ENCODE peak calls at places on chromosomes 6 and 20, in four cellular contexts. One of them, this sample, is unnamed.

GRCh38 chr6:77502966-77503365 is 39.7 kb upstream of the HTR1B start:
- DNase-seq in transverse colon: no peak
- DNase-seq in tibial nerve: no peak
- DNase-seq in thoracic aorta: no peak
- DNase-seq in this sample: no peak

GRCh38 chr6:47106721-47107197 is 64.6 kb upstream of the ADGRF1 start:
- DNase-seq in transverse colon: no peak
- DNase-seq in tibial nerve: no peak
- DNase-seq in thoracic aorta: no peak
- DNase-seq in this sample: no peak

GRCh38 chr6:15090145-15090579 is 155.7 kb upstream of the JARID2 start:
- DNase-seq in transverse colon: no peak
- DNase-seq in tibial nerve: no peak
- DNase-seq in thoracic aorta: no peak
- DNase-seq in this sample: no peak

GRCh38 chr6:154901856-154902552 is 93.1 kb upstream of the TIAM2 start:
- DNase-seq in transverse colon: no peak
- DNase-seq in tibial nerve: no peak
- DNase-seq in thoracic aorta: no peak
- DNase-seq in this sample: no peak

GRCh38 chr6:33693186-33694158 is 18.0 kb downstream of the UQCC2 start:
- DNase-seq in transverse colon: no peak
- DNase-seq in tibial nerve: no peak
- DNase-seq in thoracic aorta: no peak
- DNase-seq in this sample: no peak

GRCh38 chr20:15555913-15556312 is 1017.3 kb downstream of the KIF16B start:
- DNase-seq in transverse colon: no peak
- DNase-seq in tibial nerve: no peak
- DNase-seq in thoracic aorta: no peak
- DNase-seq in this sample: no peak

GRCh38 chr6:111943723-111944122 is 70.5 kb upstream of the FYN start:
- DNase-seq in transverse colon: no peak
- DNase-seq in tibial nerve: no peak
- DNase-seq in thoracic aorta: no peak
- DNase-seq in this sample: no peak

GRCh38 chr6:74334722-74335121 is 638.7 kb downstream of the CD109 start:
- DNase-seq in transverse colon: no peak
- DNase-seq in tibial nerve: no peak
- DNase-seq in thoracic aorta: no peak
- DNase-seq in this sample: no peak

GRCh38 chr20:50683570-50683969 is 7.8 kb downstream of the RIPOR3 start:
- DNase-seq in transverse colon: no peak
- DNase-seq in tibial nerve: no peak
- DNase-seq in thoracic aorta: no peak
- DNase-seq in this sample: no peak

GRCh38 chr6:14082771-14083170 is 34.8 kb upstream of the CD83 start:
- DNase-seq in transverse colon: no peak
- DNase-seq in tibial nerve: no peak
- DNase-seq in thoracic aorta: no peak
- DNase-seq in this sample: no peak

GRCh38 chr6:156780117-156780641 is 3.0 kb downstream of the ARID1B start:
- DNase-seq in transverse colon: peak
- DNase-seq in tibial nerve: peak
- DNase-seq in thoracic aorta: no peak
- DNase-seq in this sample: no peak

GRCh38 chr6:127460465-127460864 is 1.3 kb upstream of the KIAA0408 start:
- DNase-seq in transverse colon: no peak
- DNase-seq in tibial nerve: no peak
- DNase-seq in thoracic aorta: no peak
- DNase-seq in this sample: no peak

GRCh38 chr6:145508107-145508506 is 227.2 kb downstream of the EPM2A start:
- DNase-seq in transverse colon: no peak
- DNase-seq in tibial nerve: no peak
- DNase-seq in thoracic aorta: no peak
- DNase-seq in this sample: no peak

GRCh38 chr20:34976286-34976685 is 20.6 kb downstream of the MYH7B start:
- DNase-seq in transverse colon: no peak
- DNase-seq in tibial nerve: no peak
- DNase-seq in thoracic aorta: no peak
- DNase-seq in this sample: no peak

GRCh38 chr6:44265843-44266233 is 487 bp upstream of the NFKBIE start:
- DNase-seq in transverse colon: no peak
- DNase-seq in tibial nerve: no peak
- DNase-seq in thoracic aorta: no peak
- DNase-seq in this sample: no peak

GRCh38 chr6:44674226-44675155 is 287.0 kb downstream of the CDC5L start:
- DNase-seq in transverse colon: no peak
- DNase-seq in tibial nerve: no peak
- DNase-seq in thoracic aorta: no peak
- DNase-seq in this sample: no peak

GRCh38 chr6:158938811-158939254 is 61.2 kb downstream of the RSPH3 start:
- DNase-seq in transverse colon: peak
- DNase-seq in tibial nerve: no peak
- DNase-seq in thoracic aorta: no peak
- DNase-seq in this sample: no peak

GRCh38 chr20:11672959-11673358 is 244.7 kb upstream of the BTBD3 start:
- DNase-seq in transverse colon: no peak
- DNase-seq in tibial nerve: no peak
- DNase-seq in thoracic aorta: no peak
- DNase-seq in this sample: no peak

GRCh38 chr6:132812255-132812732 is 2.1 kb upstream of the RPS12 start:
- DNase-seq in transverse colon: no peak
- DNase-seq in tibial nerve: no peak
- DNase-seq in thoracic aorta: no peak
- DNase-seq in this sample: no peak

GRCh38 chr6:132812756-132813172 is 1.6 kb upstream of the RPS12 start:
- DNase-seq in transverse colon: no peak
- DNase-seq in tibial nerve: no peak
- DNase-seq in thoracic aorta: no peak
- DNase-seq in this sample: no peak

GRCh38 chr6:132813173-132813856 is 1.1 kb upstream of the RPS12 start:
- DNase-seq in transverse colon: peak
- DNase-seq in tibial nerve: peak
- DNase-seq in thoracic aorta: no peak
- DNase-seq in this sample: no peak

GRCh38 chr6:132816665-132817064 is 2.3 kb downstream of the RPS12 start:
- DNase-seq in transverse colon: no peak
- DNase-seq in tibial nerve: no peak
- DNase-seq in thoracic aorta: no peak
- DNase-seq in this sample: no peak

DNA sequence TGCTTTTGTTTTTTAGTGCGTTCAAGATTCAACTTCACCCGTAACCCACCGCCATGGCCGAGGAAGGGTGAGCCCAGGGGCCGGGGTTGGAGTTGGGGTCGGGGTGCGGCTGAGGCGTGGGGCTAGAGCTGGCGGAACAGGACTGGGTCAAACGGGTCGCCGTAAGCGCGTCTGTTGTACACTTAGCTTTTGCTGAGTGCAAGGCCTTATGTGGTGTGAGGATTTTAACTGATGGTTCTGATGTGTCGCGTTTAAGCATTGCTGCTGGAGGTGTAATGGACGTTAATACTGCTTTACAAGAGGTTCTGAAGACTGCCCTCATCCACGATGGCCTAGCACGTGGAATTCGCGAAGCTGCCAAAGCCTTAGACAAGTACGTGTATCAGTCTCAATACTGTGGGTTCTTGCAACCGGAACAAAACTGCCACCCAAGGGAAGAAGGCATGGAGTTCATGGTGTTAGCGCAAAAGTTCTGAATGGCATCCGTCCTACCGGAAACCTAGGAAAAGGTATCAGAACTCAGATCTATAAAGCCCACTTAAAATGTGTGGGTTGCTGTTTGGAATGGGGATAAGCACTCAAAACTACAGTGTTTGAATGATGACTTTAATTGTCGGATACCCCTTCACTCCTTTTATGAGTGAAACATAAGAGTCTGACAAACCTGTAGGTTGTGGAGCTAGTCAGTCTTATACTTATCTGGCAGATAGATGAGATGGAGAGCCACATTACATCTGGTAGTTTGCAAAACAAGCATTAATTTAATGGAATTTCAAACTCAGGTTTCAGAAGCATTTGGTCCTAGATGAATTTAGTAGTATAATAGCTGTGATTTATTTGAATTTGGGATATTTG is 574 bp downstream of the RPS12 start:
- DNase-seq in transverse colon: peak
- DNase-seq in tibial nerve: no peak
- DNase-seq in thoracic aorta: no peak
- DNase-seq in this sample: peak
- H3K27ac ChIP-seq in transverse colon: peak
- H3K27ac ChIP-seq in tibial nerve: peak
- H3K27ac ChIP-seq in thoracic aorta: peak
- H3K27ac ChIP-seq in this sample: peak

GRCh38 chr20:16664031-16664430 is 65.8 kb upstream of the SNRPB2 start:
- DNase-seq in transverse colon: no peak
- DNase-seq in tibial nerve: no peak
- DNase-seq in thoracic aorta: no peak
- DNase-seq in this sample: no peak
- H3K27ac ChIP-seq in transverse colon: no peak
- H3K27ac ChIP-seq in tibial nerve: no peak
- H3K27ac ChIP-seq in thoracic aorta: no peak
- H3K27ac ChIP-seq in this sample: no peak

GRCh38 chr20:12670292-12670691 is 338.5 kb upstream of the SPTLC3 start:
- DNase-seq in transverse colon: no peak
- DNase-seq in tibial nerve: no peak
- DNase-seq in thoracic aorta: no peak
- DNase-seq in this sample: no peak

GRCh38 chr20:12677925-12678324 is 330.8 kb upstream of the SPTLC3 start:
- DNase-seq in transverse colon: no peak
- DNase-seq in tibial nerve: no peak
- DNase-seq in thoracic aorta: no peak
- DNase-seq in this sample: no peak

GRCh38 chr20:12673352-12673751 is 335.4 kb upstream of the SPTLC3 start:
- DNase-seq in transverse colon: no peak
- DNase-seq in tibial nerve: no peak
- DNase-seq in thoracic aorta: no peak
- DNase-seq in this sample: no peak
- H3K27ac ChIP-seq in transverse colon: no peak
- H3K27ac ChIP-seq in tibial nerve: no peak
- H3K27ac ChIP-seq in thoracic aorta: no peak
- H3K27ac ChIP-seq in this sample: no peak

GRCh38 chr6:22825210-22825609 is 255.8 kb downstream of the HDGFL1 start:
- DNase-seq in transverse colon: no peak
- DNase-seq in tibial nerve: no peak
- DNase-seq in thoracic aorta: no peak
- DNase-seq in this sample: no peak

GRCh38 chr6:22827760-22828159 is 258.4 kb downstream of the HDGFL1 start:
- DNase-seq in transverse colon: no peak
- DNase-seq in tibial nerve: no peak
- DNase-seq in thoracic aorta: no peak
- DNase-seq in this sample: no peak

GRCh38 chr6:22829070-22829469 is 259.7 kb downstream of the HDGFL1 start:
- DNase-seq in transverse colon: no peak
- DNase-seq in tibial nerve: no peak
- DNase-seq in thoracic aorta: no peak
- DNase-seq in this sample: no peak

GRCh38 chr6:22828179-22829062 is 259.1 kb downstream of the HDGFL1 start:
- DNase-seq in transverse colon: peak
- DNase-seq in tibial nerve: no peak
- DNase-seq in thoracic aorta: peak
- DNase-seq in this sample: no peak

GRCh38 chr6:22826961-22827360 is 257.6 kb downstream of the HDGFL1 start:
- DNase-seq in transverse colon: no peak
- DNase-seq in tibial nerve: no peak
- DNase-seq in thoracic aorta: no peak
- DNase-seq in this sample: no peak
- H3K27ac ChIP-seq in transverse colon: no peak
- H3K27ac ChIP-seq in tibial nerve: no peak
- H3K27ac ChIP-seq in thoracic aorta: peak
- H3K27ac ChIP-seq in this sample: no peak

GRCh38 chr6:87589693-87590416 is at the start of the genes ORC3 and RARS2:
- DNase-seq in transverse colon: peak
- DNase-seq in tibial nerve: peak
- DNase-seq in thoracic aorta: peak
- DNase-seq in this sample: peak
- H3K27ac ChIP-seq in transverse colon: peak
- H3K27ac ChIP-seq in tibial nerve: peak
- H3K27ac ChIP-seq in thoracic aorta: peak
- H3K27ac ChIP-seq in this sample: peak

GRCh38 chr6:150203871-150204545 is 61.2 kb downstream of the PPP1R14C start:
- DNase-seq in transverse colon: no peak
- DNase-seq in tibial nerve: no peak
- DNase-seq in thoracic aorta: no peak
- DNase-seq in this sample: no peak
- H3K27ac ChIP-seq in transverse colon: no peak
- H3K27ac ChIP-seq in tibial nerve: no peak
- H3K27ac ChIP-seq in thoracic aorta: no peak
- H3K27ac ChIP-seq in this sample: no peak